ENCODE peak calls at places on chromosome 5, in five cellular contexts. One of them, this sample, is unnamed.

GRCh38 chr5:125186911-125187375 is 440.5 kb upstream of the ZNF608 start:
- DNase-seq in cardiac muscle cell: no peak
- DNase-seq in sigmoid colon: no peak
- DNase-seq in AG04450: no peak
- DNase-seq in heart right ventricle: no peak
- DNase-seq in this sample: no peak

GRCh38 chr5:143213231-143213850 is 190.1 kb downstream of the NR3C1 start:
- DNase-seq in cardiac muscle cell: peak; percentile 74
- DNase-seq in sigmoid colon: peak; percentile 68
- DNase-seq in AG04450: no peak
- DNase-seq in heart right ventricle: no peak
- DNase-seq in this sample: no peak

GRCh38 chr5:135466178-135467050 is 14.3 kb upstream of the TIFAB start:
- DNase-seq in cardiac muscle cell: peak; percentile 79
- DNase-seq in sigmoid colon: peak; percentile 87
- DNase-seq in AG04450: no peak
- DNase-seq in heart right ventricle: peak; percentile 80
- DNase-seq in this sample: no peak

GRCh38 chr5:149616727-149617284 is 35.5 kb downstream of the ARHGEF37 start:
- DNase-seq in cardiac muscle cell: no peak
- DNase-seq in sigmoid colon: no peak
- DNase-seq in AG04450: no peak
- DNase-seq in heart right ventricle: no peak
- DNase-seq in this sample: no peak

GRCh38 chr5:135492319-135492626 is 40.1 kb upstream of the TIFAB start:
- DNase-seq in cardiac muscle cell: no peak
- DNase-seq in sigmoid colon: no peak
- DNase-seq in AG04450: no peak
- DNase-seq in heart right ventricle: no peak
- DNase-seq in this sample: peak; percentile 56

GRCh38 chr5:157857821-157858526 is 971 bp downstream of the CLINT1 start:
- DNase-seq in cardiac muscle cell: peak; percentile 35
- DNase-seq in sigmoid colon: no peak
- DNase-seq in AG04450: no peak
- DNase-seq in heart right ventricle: no peak
- DNase-seq in this sample: no peak

GRCh38 chr5:131976414-131977211 is 31.1 kb upstream of the MEIKIN start:
- DNase-seq in cardiac muscle cell: no peak
- DNase-seq in sigmoid colon: peak; percentile 37
- DNase-seq in AG04450: no peak
- DNase-seq in heart right ventricle: no peak
- DNase-seq in this sample: no peak

GRCh38 chr5:25568989-25569625 is 924.3 kb upstream of the CDH10 start:
- DNase-seq in cardiac muscle cell: no peak
- DNase-seq in sigmoid colon: no peak
- DNase-seq in AG04450: no peak
- DNase-seq in heart right ventricle: no peak
- DNase-seq in this sample: no peak

GRCh38 chr5:179278119-179278518 is 67.1 kb downstream of the ADAMTS2 start:
- DNase-seq in cardiac muscle cell: no peak
- DNase-seq in sigmoid colon: no peak
- DNase-seq in AG04450: no peak
- DNase-seq in heart right ventricle: no peak
- DNase-seq in this sample: no peak

GRCh38 chr5:76367623-76368366 is 35.3 kb upstream of the IQGAP2 start:
- DNase-seq in cardiac muscle cell: no peak
- DNase-seq in sigmoid colon: no peak
- DNase-seq in AG04450: no peak
- DNase-seq in heart right ventricle: no peak
- DNase-seq in this sample: peak; percentile 86

GRCh38 chr5:96016216-96016615 is 54.6 kb upstream of the ELL2 start:
- DNase-seq in cardiac muscle cell: no peak
- DNase-seq in sigmoid colon: no peak
- DNase-seq in AG04450: no peak
- DNase-seq in heart right ventricle: no peak
- DNase-seq in this sample: no peak

GRCh38 chr5:117713585-117714198 is 1139.1 kb upstream of the SEMA6A start:
- DNase-seq in cardiac muscle cell: peak; percentile 4
- DNase-seq in sigmoid colon: no peak
- DNase-seq in AG04450: no peak
- DNase-seq in heart right ventricle: no peak
- DNase-seq in this sample: no peak

GRCh38 chr5:168946363-168946762 is 354.6 kb downstream of the SLIT3 start:
- DNase-seq in cardiac muscle cell: peak; percentile 13
- DNase-seq in sigmoid colon: no peak
- DNase-seq in AG04450: no peak
- DNase-seq in heart right ventricle: no peak
- DNase-seq in this sample: no peak

GRCh38 chr5:132800545-132800944 is 12.6 kb upstream of the SOWAHA start:
- DNase-seq in cardiac muscle cell: no peak
- DNase-seq in sigmoid colon: no peak
- DNase-seq in AG04450: no peak
- DNase-seq in heart right ventricle: no peak
- DNase-seq in this sample: no peak

GRCh38 chr5:78597068-78597857 is 51.3 kb downstream of the LHFPL2 start:
- DNase-seq in cardiac muscle cell: peak; percentile 88
- DNase-seq in sigmoid colon: no peak
- DNase-seq in AG04450: peak; percentile 70
- DNase-seq in heart right ventricle: no peak
- DNase-seq in this sample: peak; percentile 49

GRCh38 chr5:33526755-33527154 is 86.0 kb downstream of the TARS1 start:
- DNase-seq in cardiac muscle cell: no peak
- DNase-seq in sigmoid colon: no peak
- DNase-seq in AG04450: no peak
- DNase-seq in heart right ventricle: no peak
- DNase-seq in this sample: no peak

GRCh38 chr5:132661231-132662003 is 3.4 kb downstream of the IL13 start:
- DNase-seq in cardiac muscle cell: no peak
- DNase-seq in sigmoid colon: no peak
- DNase-seq in AG04450: no peak
- DNase-seq in heart right ventricle: no peak
- DNase-seq in this sample: no peak

GRCh38 chr5:68464424-68464823 is 248.9 kb downstream of the PIK3R1 start:
- DNase-seq in cardiac muscle cell: peak; percentile 55
- DNase-seq in sigmoid colon: no peak
- DNase-seq in AG04450: no peak
- DNase-seq in heart right ventricle: no peak
- DNase-seq in this sample: no peak

GRCh38 chr5:138469540-138470321 is 4.5 kb downstream of the EGR1 start:
- DNase-seq in cardiac muscle cell: peak; percentile 81
- DNase-seq in sigmoid colon: peak; percentile 86
- DNase-seq in AG04450: peak; percentile 78
- DNase-seq in heart right ventricle: no peak
- DNase-seq in this sample: peak; percentile 84

GRCh38 chr5:43627028-43627427 is 24.0 kb downstream of the NNT start:
- DNase-seq in cardiac muscle cell: peak; percentile 77
- DNase-seq in sigmoid colon: no peak
- DNase-seq in AG04450: no peak
- DNase-seq in heart right ventricle: no peak
- DNase-seq in this sample: peak; percentile 6

GRCh38 chr5:54703091-54703490 is 185.5 kb downstream of the SNX18 start:
- DNase-seq in cardiac muscle cell: peak; percentile 82
- DNase-seq in sigmoid colon: peak; percentile 73
- DNase-seq in AG04450: peak; percentile 69
- DNase-seq in heart right ventricle: peak; percentile 46
- DNase-seq in this sample: no peak

GRCh38 chr5:68954618-68954910 is 139.2 kb upstream of the SLC30A5 start:
- DNase-seq in cardiac muscle cell: no peak
- DNase-seq in sigmoid colon: no peak
- DNase-seq in AG04450: no peak
- DNase-seq in heart right ventricle: no peak
- DNase-seq in this sample: no peak

GRCh38 chr5:142769793-142770649 is at the start of gene ARHGAP26:
- DNase-seq in cardiac muscle cell: peak; percentile 98
- DNase-seq in sigmoid colon: peak; percentile 99
- DNase-seq in AG04450: peak; percentile 77
- DNase-seq in heart right ventricle: peak; percentile 97
- DNase-seq in this sample: peak; percentile 75

GRCh38 chr5:83407931-83408330 is 63.6 kb upstream of the VCAN start:
- DNase-seq in cardiac muscle cell: no peak
- DNase-seq in sigmoid colon: no peak
- DNase-seq in AG04450: no peak
- DNase-seq in heart right ventricle: no peak
- DNase-seq in this sample: no peak

GRCh38 chr5:81922790-81923398 is 48.9 kb upstream of the ATG10 start:
- DNase-seq in cardiac muscle cell: no peak
- DNase-seq in sigmoid colon: no peak
- DNase-seq in AG04450: no peak
- DNase-seq in heart right ventricle: no peak
- DNase-seq in this sample: no peak

GRCh38 chr5:145980718-145981117 is 44.3 kb downstream of the SH3RF2 start:
- DNase-seq in cardiac muscle cell: no peak
- DNase-seq in sigmoid colon: no peak
- DNase-seq in AG04450: no peak
- DNase-seq in heart right ventricle: no peak
- DNase-seq in this sample: no peak
- H3K27ac ChIP-seq in cardiac muscle cell: peak overlapping the region; percentile 87
- H3K27ac ChIP-seq in sigmoid colon: no peak overlapping the region
- H3K27ac ChIP-seq in AG04450: no peak overlapping the region
- H3K27ac ChIP-seq in heart right ventricle: no peak overlapping the region
- H3K27ac ChIP-seq in this sample: no peak overlapping the region

DNA sequence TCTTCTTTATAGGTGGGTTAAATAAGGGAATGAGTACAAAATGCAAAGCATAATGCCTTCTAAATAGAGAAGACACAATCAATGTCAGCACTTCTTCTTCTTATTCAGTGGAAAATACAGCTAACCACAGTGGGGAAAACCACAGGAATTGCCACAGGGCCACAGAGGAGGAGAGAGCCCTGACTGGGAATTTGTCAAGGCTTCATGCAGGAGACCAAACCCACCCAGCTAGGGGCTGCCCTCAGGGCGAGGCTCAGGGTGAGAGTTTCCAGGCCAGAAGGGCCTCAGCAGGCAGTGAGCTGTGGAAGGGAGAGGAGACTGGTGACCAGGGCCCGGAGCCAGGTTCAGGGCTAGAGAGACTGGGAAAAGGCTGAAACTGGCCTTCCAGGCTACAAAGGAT is 279.1 kb downstream of the MSX2 start:
- DNase-seq in cardiac muscle cell: no peak
- DNase-seq in sigmoid colon: no peak
- DNase-seq in AG04450: no peak
- DNase-seq in heart right ventricle: no peak
- DNase-seq in this sample: no peak
- H3K27ac ChIP-seq in cardiac muscle cell: no peak overlapping the region
- H3K27ac ChIP-seq in sigmoid colon: no peak overlapping the region
- H3K27ac ChIP-seq in AG04450: no peak overlapping the region
- H3K27ac ChIP-seq in heart right ventricle: no peak overlapping the region
- H3K27ac ChIP-seq in this sample: no peak overlapping the region

GRCh38 chr5:154811653-154812465 is 38.5 kb downstream of the FAXDC2 start:
- DNase-seq in cardiac muscle cell: peak; percentile 80
- DNase-seq in sigmoid colon: peak; percentile 78
- DNase-seq in AG04450: peak; percentile 54
- DNase-seq in heart right ventricle: peak; percentile 60
- DNase-seq in this sample: no peak
- H3K27ac ChIP-seq in cardiac muscle cell: no peak overlapping the region
- H3K27ac ChIP-seq in sigmoid colon: no peak overlapping the region
- H3K27ac ChIP-seq in AG04450: no peak overlapping the region
- H3K27ac ChIP-seq in heart right ventricle: peak overlapping the region; percentile 9
- H3K27ac ChIP-seq in this sample: no peak overlapping the region

DNA sequence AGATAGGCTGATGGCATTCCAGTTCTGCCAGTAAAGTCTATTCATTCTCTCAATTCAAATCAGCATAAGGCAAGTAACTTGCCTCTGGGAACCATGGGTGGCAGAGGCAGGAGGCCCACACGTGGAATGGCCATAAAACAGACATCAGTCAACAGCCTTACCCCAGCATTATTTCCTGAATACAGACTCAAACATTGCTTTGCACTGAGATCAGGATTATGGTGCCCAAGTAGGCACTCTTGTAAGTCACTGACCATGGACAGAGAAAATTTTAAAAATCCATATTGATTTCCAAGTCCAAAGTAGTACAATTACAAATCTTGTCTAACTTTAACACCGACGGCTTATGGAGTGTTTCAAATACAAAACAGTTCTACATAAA is 157.7 kb downstream of the NR2F1-AS1 start:
- DNase-seq in cardiac muscle cell: no peak
- DNase-seq in sigmoid colon: no peak
- DNase-seq in AG04450: no peak
- DNase-seq in heart right ventricle: no peak
- DNase-seq in this sample: no peak
- H3K27ac ChIP-seq in cardiac muscle cell: no peak overlapping the region
- H3K27ac ChIP-seq in sigmoid colon: no peak overlapping the region
- H3K27ac ChIP-seq in AG04450: no peak overlapping the region
- H3K27ac ChIP-seq in heart right ventricle: no peak overlapping the region
- H3K27ac ChIP-seq in this sample: no peak overlapping the region

GRCh38 chr5:119270955-119271757 is 84.7 kb upstream of the TNFAIP8 start:
- DNase-seq in cardiac muscle cell: no peak
- DNase-seq in sigmoid colon: no peak
- DNase-seq in AG04450: no peak
- DNase-seq in heart right ventricle: no peak
- DNase-seq in this sample: no peak
- H3K27ac ChIP-seq in cardiac muscle cell: no peak overlapping the region
- H3K27ac ChIP-seq in sigmoid colon: no peak overlapping the region
- H3K27ac ChIP-seq in AG04450: no peak overlapping the region
- H3K27ac ChIP-seq in heart right ventricle: peak overlapping the region; percentile 93
- H3K27ac ChIP-seq in this sample: no peak overlapping the region

This sample was measured in epithelial cell of prostate.